ENCODE peak calls at places on chromosomes 1 and 21, in five cellular contexts. One of them, this sample, is unnamed.

GRCh38 chr1:228084325-228084724 is 1.8 kb downstream of the ARF1 start:
- DNase-seq in prostate gland: no peak
- DNase-seq in left ventricle myocardium inferior: no peak
- DNase-seq in thyroid gland: no peak
- DNase-seq in neural progenitor cell: no peak
- DNase-seq in this sample: no peak

GRCh38 chr1:220093361-220094015 is 444 bp upstream of the IARS2 start:
- DNase-seq in prostate gland: no peak
- DNase-seq in left ventricle myocardium inferior: no peak
- DNase-seq in thyroid gland: no peak
- DNase-seq in neural progenitor cell: no peak
- DNase-seq in this sample: no peak

GRCh38 chr1:182789138-182790076 is at the start of gene NPL:
- DNase-seq in prostate gland: peak; percentile 77
- DNase-seq in left ventricle myocardium inferior: peak; percentile 87
- DNase-seq in thyroid gland: peak; percentile 79
- DNase-seq in neural progenitor cell: peak; percentile 86
- DNase-seq in this sample: peak; percentile 86

GRCh38 chr1:90879281-90879680 is 142.6 kb downstream of the ZNF644 start:
- DNase-seq in prostate gland: no peak
- DNase-seq in left ventricle myocardium inferior: no peak
- DNase-seq in thyroid gland: no peak
- DNase-seq in neural progenitor cell: no peak
- DNase-seq in this sample: no peak

GRCh38 chr21:44368711-44369446 is 15.5 kb downstream of the TRPM2 start:
- DNase-seq in prostate gland: no peak
- DNase-seq in left ventricle myocardium inferior: no peak
- DNase-seq in thyroid gland: no peak
- DNase-seq in neural progenitor cell: peak; percentile 28
- DNase-seq in this sample: no peak

GRCh38 chr1:230834292-230834691 is 34.0 kb downstream of the C1orf198 start:
- DNase-seq in prostate gland: no peak
- DNase-seq in left ventricle myocardium inferior: no peak
- DNase-seq in thyroid gland: no peak
- DNase-seq in neural progenitor cell: no peak
- DNase-seq in this sample: peak; percentile 15

GRCh38 chr1:87369736-87370135 is 41.1 kb downstream of the LMO4 start:
- DNase-seq in prostate gland: no peak
- DNase-seq in left ventricle myocardium inferior: no peak
- DNase-seq in thyroid gland: no peak
- DNase-seq in neural progenitor cell: no peak
- DNase-seq in this sample: no peak

GRCh38 chr1:19861842-19862530 is 20.2 kb upstream of the OTUD3 start:
- DNase-seq in prostate gland: no peak
- DNase-seq in left ventricle myocardium inferior: no peak
- DNase-seq in thyroid gland: no peak
- DNase-seq in neural progenitor cell: no peak
- DNase-seq in this sample: no peak

GRCh38 chr1:46246548-46247432 is 773 bp upstream of the RAD54L start:
- DNase-seq in prostate gland: no peak
- DNase-seq in left ventricle myocardium inferior: peak; percentile 44
- DNase-seq in thyroid gland: peak; percentile 93
- DNase-seq in neural progenitor cell: no peak
- DNase-seq in this sample: no peak

GRCh38 chr1:171616586-171616985 is 5.5 kb upstream of the MYOCOS start:
- DNase-seq in prostate gland: no peak
- DNase-seq in left ventricle myocardium inferior: no peak
- DNase-seq in thyroid gland: no peak
- DNase-seq in neural progenitor cell: no peak
- DNase-seq in this sample: no peak

GRCh38 chr1:21270086-21270689 is 20.1 kb downstream of the ECE1 start:
- DNase-seq in prostate gland: no peak
- DNase-seq in left ventricle myocardium inferior: peak; percentile 75
- DNase-seq in thyroid gland: peak; percentile 56
- DNase-seq in neural progenitor cell: peak; percentile 87
- DNase-seq in this sample: peak; percentile 75

GRCh38 chr1:10074059-10074854 is 41.5 kb downstream of the UBE4B start:
- DNase-seq in prostate gland: no peak
- DNase-seq in left ventricle myocardium inferior: no peak
- DNase-seq in thyroid gland: no peak
- DNase-seq in neural progenitor cell: no peak
- DNase-seq in this sample: peak; percentile 42

GRCh38 chr1:75233302-75233929 is 99.2 kb downstream of the LHX8 start:
- DNase-seq in prostate gland: no peak
- DNase-seq in left ventricle myocardium inferior: no peak
- DNase-seq in thyroid gland: no peak
- DNase-seq in neural progenitor cell: peak; percentile 49
- DNase-seq in this sample: no peak

GRCh38 chr1:14259191-14259757 is 339.2 kb upstream of the KAZN start:
- DNase-seq in prostate gland: peak; percentile 4
- DNase-seq in left ventricle myocardium inferior: peak; percentile 86
- DNase-seq in thyroid gland: peak; percentile 26
- DNase-seq in neural progenitor cell: no peak
- DNase-seq in this sample: peak; percentile 59

GRCh38 chr1:24699628-24700027 is 45.6 kb upstream of the CLIC4 start:
- DNase-seq in prostate gland: no peak
- DNase-seq in left ventricle myocardium inferior: no peak
- DNase-seq in thyroid gland: no peak
- DNase-seq in neural progenitor cell: no peak
- DNase-seq in this sample: no peak

GRCh38 chr1:54037476-54037875 is 15.5 kb downstream of the TMEM59 start:
- DNase-seq in prostate gland: no peak
- DNase-seq in left ventricle myocardium inferior: no peak
- DNase-seq in thyroid gland: no peak
- DNase-seq in neural progenitor cell: no peak
- DNase-seq in this sample: no peak

GRCh38 chr1:66436378-66437135 is 97.4 kb upstream of the SGIP1 start:
- DNase-seq in prostate gland: no peak
- DNase-seq in left ventricle myocardium inferior: no peak
- DNase-seq in thyroid gland: no peak
- DNase-seq in neural progenitor cell: no peak
- DNase-seq in this sample: no peak

GRCh38 chr1:79355073-79355472 is 348.5 kb upstream of the ADGRL4 start:
- DNase-seq in prostate gland: no peak
- DNase-seq in left ventricle myocardium inferior: no peak
- DNase-seq in thyroid gland: no peak
- DNase-seq in neural progenitor cell: no peak
- DNase-seq in this sample: no peak

GRCh38 chr1:156961709-156962108 is 41.3 kb downstream of the LRRC71 start:
- DNase-seq in prostate gland: no peak
- DNase-seq in left ventricle myocardium inferior: no peak
- DNase-seq in thyroid gland: no peak
- DNase-seq in neural progenitor cell: peak; percentile 16
- DNase-seq in this sample: no peak

GRCh38 chr1:5813480-5813879 is 178.7 kb downstream of the NPHP4 start:
- DNase-seq in prostate gland: no peak
- DNase-seq in left ventricle myocardium inferior: no peak
- DNase-seq in thyroid gland: no peak
- DNase-seq in neural progenitor cell: no peak
- DNase-seq in this sample: no peak

GRCh38 chr1:47656719-47657685 is 219.2 kb downstream of the FOXD2 start:
- DNase-seq in prostate gland: no peak
- DNase-seq in left ventricle myocardium inferior: peak; percentile 24
- DNase-seq in thyroid gland: peak; percentile 13
- DNase-seq in neural progenitor cell: no peak
- DNase-seq in this sample: no peak

GRCh38 chr21:33308586-33309490 is 15.9 kb upstream of the IFNAR1 start:
- DNase-seq in prostate gland: peak; percentile 2
- DNase-seq in left ventricle myocardium inferior: no peak
- DNase-seq in thyroid gland: no peak
- DNase-seq in neural progenitor cell: no peak
- DNase-seq in this sample: peak; percentile 27
- H3K9me3 ChIP-seq in prostate gland: no peaks in the 10 kb centered on the region
- H3K9me3 ChIP-seq in left ventricle myocardium inferior: peaks cover 8% of the 10 kb centered on the region
- H3K9me3 ChIP-seq in thyroid gland: no peaks in the 10 kb centered on the region
- H3K9me3 ChIP-seq in neural progenitor cell: peaks cover 7% of the 10 kb centered on the region
- H3K9me3 ChIP-seq in this sample: no peaks in the 10 kb centered on the region

GRCh38 chr1:11501491-11501897 is 22.5 kb downstream of the DISP3 start:
- DNase-seq in prostate gland: no peak
- DNase-seq in left ventricle myocardium inferior: peak; percentile 32
- DNase-seq in thyroid gland: no peak
- DNase-seq in neural progenitor cell: no peak
- DNase-seq in this sample: no peak
- H3K4me3 ChIP-seq in prostate gland: no peak overlapping the region
- H3K4me3 ChIP-seq in left ventricle myocardium inferior: peak overlapping the region; percentile 43
- H3K4me3 ChIP-seq in thyroid gland: no peak overlapping the region
- H3K4me3 ChIP-seq in neural progenitor cell: no peak overlapping the region
- H3K4me3 ChIP-seq in this sample: no peak overlapping the region

GRCh38 chr1:225777583-225778411 is at the start of gene SRP9:
- DNase-seq in prostate gland: peak; percentile 98
- DNase-seq in left ventricle myocardium inferior: peak; percentile 99
- DNase-seq in thyroid gland: peak; percentile 99
- DNase-seq in neural progenitor cell: peak; percentile 100
- DNase-seq in this sample: peak; percentile 99

GRCh38 chr1:225778412-225778669 is 715 bp downstream of the SRP9 start:
- DNase-seq in prostate gland: no peak
- DNase-seq in left ventricle myocardium inferior: no peak
- DNase-seq in thyroid gland: no peak
- DNase-seq in neural progenitor cell: no peak
- DNase-seq in this sample: no peak

GRCh38 chr1:225780609-225781008 is 3.0 kb downstream of the SRP9 start:
- DNase-seq in prostate gland: no peak
- DNase-seq in left ventricle myocardium inferior: no peak
- DNase-seq in thyroid gland: no peak
- DNase-seq in neural progenitor cell: no peak
- DNase-seq in this sample: no peak

GRCh38 chr1:225777058-225777582 is 506 bp upstream of the SRP9 start:
- DNase-seq in prostate gland: no peak
- DNase-seq in left ventricle myocardium inferior: no peak
- DNase-seq in thyroid gland: no peak
- DNase-seq in neural progenitor cell: no peak
- DNase-seq in this sample: no peak

GRCh38 chr1:225780134-225780533 is 2.5 kb downstream of the SRP9 start:
- DNase-seq in prostate gland: no peak
- DNase-seq in left ventricle myocardium inferior: no peak
- DNase-seq in thyroid gland: no peak
- DNase-seq in neural progenitor cell: no peak
- DNase-seq in this sample: no peak
- TF ChIP-seq CTCF in prostate gland: no peak
- TF ChIP-seq CTCF in left ventricle myocardium inferior: no peak
- TF ChIP-seq CTCF in thyroid gland: no peak
- TF ChIP-seq CTCF in neural progenitor cell: no peak
- TF ChIP-seq CTCF in this sample: no peak

GRCh38 chr1:4170548-4170947 is 270.5 kb upstream of the C1orf174 start:
- DNase-seq in prostate gland: no peak
- DNase-seq in left ventricle myocardium inferior: no peak
- DNase-seq in thyroid gland: no peak
- DNase-seq in neural progenitor cell: no peak
- DNase-seq in this sample: no peak
- H3K9me3 ChIP-seq in prostate gland: no peaks in the 10 kb centered on the region
- H3K9me3 ChIP-seq in left ventricle myocardium inferior: no peaks in the 10 kb centered on the region
- H3K9me3 ChIP-seq in thyroid gland: no peaks in the 10 kb centered on the region
- H3K9me3 ChIP-seq in neural progenitor cell: no peaks in the 10 kb centered on the region
- H3K9me3 ChIP-seq in this sample: no peaks in the 10 kb centered on the region

DNA sequence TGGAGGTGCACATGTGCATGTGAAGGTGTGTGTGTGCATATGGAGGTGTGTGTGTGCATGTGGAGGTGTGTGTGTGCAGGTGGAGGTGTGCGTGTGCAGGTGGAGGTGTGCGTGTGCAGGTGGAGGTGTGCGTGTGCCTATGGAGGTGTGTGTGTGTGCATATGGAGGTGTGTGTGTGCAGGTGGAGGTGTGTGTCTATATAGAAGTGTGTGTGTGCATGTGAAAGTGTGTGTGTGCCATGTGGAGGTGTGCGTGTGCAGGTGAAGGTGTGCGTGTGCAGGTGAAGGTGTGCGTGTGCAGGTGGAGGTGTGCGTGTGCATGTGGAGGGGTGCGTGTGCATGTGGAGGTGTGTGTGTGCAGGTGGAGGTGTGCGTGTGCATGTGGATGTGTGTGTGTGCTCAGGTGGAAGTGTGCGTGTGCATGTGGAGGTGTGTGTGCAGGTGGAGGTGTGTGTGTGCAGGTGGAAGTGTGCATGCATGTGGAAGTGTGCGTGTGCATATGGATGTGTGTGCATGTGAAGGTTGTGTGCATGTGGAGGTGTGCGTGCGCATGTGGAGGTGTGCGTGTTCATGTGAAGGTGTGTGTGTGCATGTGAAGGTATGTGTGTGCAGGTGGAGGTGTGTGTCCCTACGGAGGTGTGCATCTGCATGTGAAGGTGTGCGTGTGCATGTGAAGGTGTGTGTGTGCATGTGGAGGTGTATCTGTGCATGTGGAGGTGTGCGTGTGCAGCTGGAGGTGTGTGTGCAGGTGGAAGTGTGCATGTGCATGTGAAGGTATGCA is 13.5 kb downstream of the C1orf74 start:
- DNase-seq in prostate gland: no peak
- DNase-seq in left ventricle myocardium inferior: no peak
- DNase-seq in thyroid gland: no peak
- DNase-seq in neural progenitor cell: no peak
- DNase-seq in this sample: no peak
- H3K4me3 ChIP-seq in prostate gland: no peak overlapping the region
- H3K4me3 ChIP-seq in left ventricle myocardium inferior: no peak overlapping the region
- H3K4me3 ChIP-seq in thyroid gland: no peak overlapping the region
- H3K4me3 ChIP-seq in neural progenitor cell: no peak overlapping the region
- H3K4me3 ChIP-seq in this sample: no peak overlapping the region

DNA sequence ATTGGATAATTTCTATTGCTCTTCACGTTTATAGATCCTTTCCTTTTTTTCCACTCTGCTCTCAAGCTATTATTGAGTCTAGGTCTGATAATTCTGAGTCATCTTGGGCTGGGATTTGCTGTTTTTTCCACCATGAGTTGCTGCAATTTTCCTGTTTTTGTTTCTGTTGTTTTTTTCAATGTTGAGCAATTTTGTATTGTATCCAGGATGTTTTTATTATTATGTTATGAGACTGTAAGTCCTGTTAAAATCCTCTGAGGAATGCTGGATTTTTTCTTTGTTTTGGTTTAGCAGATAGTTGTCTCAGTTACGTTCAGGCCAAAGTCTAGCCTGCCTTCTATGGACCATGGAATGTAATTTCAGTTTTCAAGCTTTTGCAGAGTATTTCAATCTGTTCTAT is 13.0 kb upstream of the SLC35A3 start:
- DNase-seq in prostate gland: no peak
- DNase-seq in left ventricle myocardium inferior: no peak
- DNase-seq in thyroid gland: no peak
- DNase-seq in neural progenitor cell: no peak
- DNase-seq in this sample: no peak
- TF ChIP-seq CTCF in prostate gland: no peak
- TF ChIP-seq CTCF in left ventricle myocardium inferior: no peak
- TF ChIP-seq CTCF in thyroid gland: no peak
- TF ChIP-seq CTCF in neural progenitor cell: no peak
- TF ChIP-seq CTCF in this sample: no peak

GRCh38 chr1:49424782-49425181 is 599.0 kb downstream of the AGBL4 start:
- DNase-seq in prostate gland: no peak
- DNase-seq in left ventricle myocardium inferior: no peak
- DNase-seq in thyroid gland: no peak
- DNase-seq in neural progenitor cell: no peak
- DNase-seq in this sample: no peak
- H3K9me3 ChIP-seq in prostate gland: no peaks in the 10 kb centered on the region
- H3K9me3 ChIP-seq in left ventricle myocardium inferior: no peaks in the 10 kb centered on the region
- H3K9me3 ChIP-seq in thyroid gland: no peaks in the 10 kb centered on the region
- H3K9me3 ChIP-seq in neural progenitor cell: peaks cover 43% of the 10 kb centered on the region
- H3K9me3 ChIP-seq in this sample: peaks cover 3% of the 10 kb centered on the region

GRCh38 chr21:38809170-38809878 is 3.6 kb downstream of the ETS2 start:
- DNase-seq in prostate gland: no peak
- DNase-seq in left ventricle myocardium inferior: no peak
- DNase-seq in thyroid gland: no peak
- DNase-seq in neural progenitor cell: no peak
- DNase-seq in this sample: no peak
- H3K4me3 ChIP-seq in prostate gland: peak overlapping the region; percentile 83
- H3K4me3 ChIP-seq in left ventricle myocardium inferior: peak overlapping the region; percentile 93
- H3K4me3 ChIP-seq in thyroid gland: no peak overlapping the region
- H3K4me3 ChIP-seq in neural progenitor cell: no peak overlapping the region
- H3K4me3 ChIP-seq in this sample: peak overlapping the region; percentile 37

This sample was measured in lung.